ENCODE peak calls at places on chromosomes 2 and 18, in seven cellular contexts. Y is K562, U is HCT116, P is GM12878, B is H1, T is HepG2, D is SK-N-SH. N is an unnamed sample.

GRCh38 chr2:126754240-126755004 is 98.5 kb downstream of the GYPC start:
- DNase-seq in Y (no peak), U (no peak), P (no peak), B (no peak), T (no peak), D (no peak), N (no peak)

GRCh38 chr2:29799628-29800027 is 121.8 kb downstream of the ALK start:
- DNase-seq in Y (no peak), U (no peak), P (no peak), B (no peak), T (no peak), D (no peak), N (no peak)

GRCh38 chr2:195533771-195534642 is 123.0 kb upstream of the SLC39A10 start:
- DNase-seq in Y (no peak), U (peak; percentile 61), P (no peak), B (no peak), T (no peak), D (no peak), N (no peak)

GRCh38 chr2:168245074-168245825 is 2.1 kb downstream of the STK39 start:
- DNase-seq in Y (no peak), U (no peak), P (no peak), B (no peak), T (no peak), D (no peak), N (no peak)

GRCh38 chr2:55896633-55897032 is 26.9 kb downstream of the EFEMP1 start:
- DNase-seq in Y (no peak), U (no peak), P (no peak), B (no peak), T (no peak), D (no peak), N (no peak)

GRCh38 chr2:236209535-236209934 is 41.3 kb upstream of the GBX2 start:
- DNase-seq in Y (no peak), U (peak; percentile 27), P (no peak), B (no peak), T (no peak), D (no peak), N (peak; percentile 7)

GRCh38 chr2:133326651-133327397 is 241.4 kb downstream of the NCKAP5 start:
- DNase-seq in Y (no peak), U (no peak), P (no peak), B (no peak), T (no peak), D (no peak), N (no peak)

GRCh38 chr18:23194150-23194968 is 59.1 kb downstream of the CABLES1 start:
- DNase-seq in Y (no peak), U (no peak), P (no peak), B (no peak), T (no peak), D (no peak), N (no peak)

GRCh38 chr2:149645391-149645790 is 57.8 kb upstream of the MMADHC start:
- DNase-seq in Y (no peak), U (no peak), P (no peak), B (no peak), T (no peak), D (no peak), N (no peak)

GRCh38 chr2:96701636-96702035 is 38.2 kb downstream of the LMAN2L start:
- DNase-seq in Y (no peak), U (no peak), P (no peak), B (no peak), T (no peak), D (no peak), N (no peak)

GRCh38 chr2:15986068-15986560 is 45.8 kb downstream of the MYCN start:
- DNase-seq in Y (no peak), U (no peak), P (no peak), B (no peak), T (no peak), D (peak; percentile 72), N (no peak)

GRCh38 chr2:11702946-11703345 is 33.0 kb upstream of the NTSR2 start:
- DNase-seq in Y (no peak), U (no peak), P (no peak), B (no peak), T (no peak), D (no peak), N (no peak)

GRCh38 chr2:145984541-145984940 is 1464.6 kb upstream of the ZEB2 start:
- DNase-seq in Y (no peak), U (peak; percentile 31), P (no peak), B (no peak), T (peak; percentile 6), D (no peak), N (no peak)

GRCh38 chr2:241672243-241673188 is 14.1 kb downstream of the DTYMK start:
- DNase-seq in Y (no peak), U (no peak), P (no peak), B (no peak), T (no peak), D (no peak), N (no peak)

GRCh38 chr2:85413592-85414421 is 3.6 kb upstream of the CAPG start:
- DNase-seq in Y (peak; percentile 89), U (no peak), P (no peak), B (no peak), T (no peak), D (no peak), N (no peak)

GRCh38 chr2:39516347-39517101 is 79.4 kb upstream of the MAP4K3 start:
- DNase-seq in Y (no peak), U (no peak), P (no peak), B (peak; percentile 27), T (peak; percentile 85), D (no peak), N (peak; percentile 27)

GRCh38 chr2:188746727-188747126 is 227.4 kb upstream of the COL3A1 start:
- DNase-seq in Y (no peak), U (no peak), P (no peak), B (no peak), T (no peak), D (no peak), N (no peak)

GRCh38 chr2:63477686-63478085 is 110.6 kb downstream of the WDPCP start:
- DNase-seq in Y (no peak), U (no peak), P (no peak), B (no peak), T (no peak), D (no peak), N (no peak)

GRCh38 chr2:231707625-231708049 is 688 bp upstream of the PTMA start:
- DNase-seq in Y (no peak), U (peak; percentile 36), P (no peak), B (no peak), T (no peak), D (peak; percentile 53), N (no peak)

GRCh38 chr2:21395366-21395765 is 271.6 kb downstream of the TDRD15 start:
- DNase-seq in Y (no peak), U (no peak), P (no peak), B (no peak), T (peak; percentile 35), D (peak; percentile 29), N (peak; percentile 16)

DNA sequence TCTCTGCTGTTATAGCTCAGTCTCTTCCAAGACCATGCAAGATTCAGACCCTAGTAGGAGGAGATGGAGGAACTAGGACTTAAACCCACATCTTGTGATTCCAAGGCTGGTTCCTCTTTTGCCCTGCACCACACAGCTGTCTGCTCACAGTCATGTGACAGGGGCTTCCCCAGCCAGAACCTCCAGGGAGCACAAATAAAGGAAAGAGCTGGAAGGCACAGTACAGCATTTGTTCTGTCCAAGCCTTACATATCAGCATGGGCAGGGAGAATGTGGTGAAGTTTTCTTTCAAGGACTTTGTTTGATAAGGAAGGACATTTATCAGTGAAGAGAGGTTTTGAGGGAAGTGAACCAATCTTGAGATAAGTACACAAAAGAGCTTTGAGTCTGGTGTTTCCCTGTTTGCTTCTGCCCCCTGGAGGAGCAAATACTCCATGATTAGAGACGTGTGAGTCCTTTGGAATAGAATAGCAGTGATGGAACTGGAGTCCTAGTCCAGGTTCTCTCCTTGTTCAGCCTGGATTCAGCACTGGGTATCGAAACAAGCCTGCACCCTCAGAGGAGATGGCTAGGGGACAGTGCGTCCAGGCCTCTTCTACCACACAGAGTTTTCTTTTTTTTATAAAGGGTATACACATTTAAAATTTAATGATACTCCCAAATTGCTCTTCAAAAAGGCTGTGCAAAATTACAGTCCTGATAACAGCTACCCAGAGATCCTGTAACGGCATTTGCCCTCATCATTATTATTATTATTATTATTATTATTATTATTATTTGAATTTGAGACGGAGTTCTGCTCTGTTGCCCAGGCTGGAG is 24.6 kb upstream of the CASP10 start:
- DNase-seq in Y (peak; percentile 42), U (peak; percentile 61), P (peak; percentile 77), B (no peak), T (peak; percentile 91), D (peak; percentile 76), N (peak; percentile 35)
- TF ChIP-seq JUND in Y (peak; percentile 65), U (no peak), P (no peak), B (no peak), T (no peak), D (no peak), N (no peak)

DNA sequence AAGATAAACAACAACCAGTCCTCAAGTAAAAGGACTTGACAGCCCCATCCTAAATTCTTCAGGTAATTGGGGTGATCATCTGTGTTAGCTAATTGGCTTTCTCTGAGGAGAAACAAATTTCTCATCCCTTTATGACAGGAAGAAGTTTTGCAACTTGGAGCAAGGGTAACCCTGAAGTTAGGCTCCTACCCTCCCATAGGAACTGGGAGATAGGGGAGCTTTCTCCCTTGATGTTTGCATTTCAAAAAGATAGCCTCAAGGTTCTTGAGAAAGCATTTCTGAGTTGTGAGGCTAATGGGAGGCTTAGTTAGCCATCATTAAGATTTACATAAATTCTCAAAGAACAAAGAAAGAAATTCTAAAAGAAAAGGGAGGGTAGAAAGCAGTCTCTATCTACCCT is 95.4 kb downstream of the MAP2 start:
- DNase-seq in Y (no peak), U (no peak), P (no peak), B (peak; percentile 17), T (no peak), D (no peak), N (no peak)
- TF ChIP-seq JUND in Y (no peak), U (no peak), P (no peak), B (no peak), T (no peak), D (no peak), N (no peak)

DNA sequence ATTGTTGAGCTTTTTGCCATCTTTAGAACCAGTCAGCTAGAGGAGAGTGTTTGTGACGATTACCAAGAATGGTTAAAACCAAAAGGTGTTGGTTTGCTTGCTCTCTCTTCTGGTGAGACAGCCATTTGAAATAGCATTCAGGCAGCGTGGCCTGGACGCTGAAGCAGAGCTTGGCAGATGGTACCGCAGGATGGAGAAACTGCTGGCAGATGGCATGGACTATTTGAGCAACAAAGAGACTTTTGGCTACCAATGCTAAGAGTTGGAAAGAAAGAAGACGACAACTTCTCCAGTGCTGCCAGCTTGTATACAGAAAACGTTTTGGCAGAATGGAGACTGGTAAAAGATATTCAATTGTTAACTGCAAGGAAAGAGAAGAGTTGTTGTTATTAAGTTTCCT is 315.0 kb downstream of the PARD3B start:
- DNase-seq in Y (no peak), U (no peak), P (no peak), B (no peak), T (no peak), D (no peak), N (no peak)
- TF ChIP-seq JUND in Y (no peak), U (no peak), P (no peak), B (no peak), T (no peak), D (no peak), N (no peak)

DNA sequence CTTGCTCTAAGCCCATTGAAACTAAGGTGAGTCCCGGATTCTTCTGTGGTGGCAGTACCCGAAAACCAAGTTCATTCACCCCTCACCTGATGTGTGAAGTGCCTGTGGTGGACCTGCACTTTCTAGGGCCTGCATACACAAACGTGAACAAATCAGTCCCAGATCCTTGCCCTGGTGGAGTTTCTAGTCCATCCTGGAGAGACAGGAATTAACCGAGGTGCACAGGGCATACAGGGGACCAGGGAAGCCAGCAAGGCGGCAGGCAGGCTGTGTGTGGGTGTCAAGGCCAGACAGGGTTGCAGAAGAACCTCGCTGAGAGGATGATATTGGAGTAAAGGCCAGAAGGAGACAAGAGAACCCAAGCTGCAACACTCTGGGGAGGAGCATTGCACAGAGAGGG is 106.1 kb downstream of the SMIM21 start:
- DNase-seq in Y (no peak), U (no peak), P (no peak), B (no peak), T (no peak), D (no peak), N (no peak)
- TF ChIP-seq JUND in Y (no peak), U (no peak), P (no peak), B (no peak), T (no peak), D (no peak), N (no peak)

N was measured in T47D.